ENCODE peak calls at places on chromosomes 2 and 18, in ten cellular contexts. N, Q, V, O, K, W, A, E, F and J are unnamed samples.
A peak's percentile ranks its signal among the peaks of the same experiment; 100 is the strongest.

GRCh38 chr18:54444309-54444914 is 86.7 kb downstream of the C18orf54 start:
- DNase-seq in A (peak; percentile 13), K (peak; percentile 32), V (peak; percentile 77), O (peak; percentile 66), F (peak; percentile 21), E (peak; percentile 28), W (peak; percentile 87), Q (peak; percentile 21), N (no peak), J (no peak)

GRCh38 chr2:239597216-239597615 is 196.4 kb upstream of the HDAC4 start:
- DNase-seq in K (no peak), F (no peak), Q (no peak), E (no peak), V (no peak), N (no peak), A (no peak), W (no peak), O (peak; percentile 48), J (no peak)

GRCh38 chr2:200747668-200748618 is 63.8 kb upstream of the BZW1 start:
- DNase-seq in N (no peak), E (peak; percentile 52), Q (no peak), V (no peak), K (peak; percentile 99), O (no peak), F (no peak), A (no peak), W (peak; percentile 77), J (no peak)

GRCh38 chr2:64049633-64050220 is 30.5 kb upstream of the VPS54 start:
- DNase-seq in K (peak; percentile 76), N (peak; percentile 56), F (peak; percentile 68), W (peak; percentile 88), O (peak; percentile 86), V (peak; percentile 90), Q (peak; percentile 67), E (peak; percentile 81), A (peak; percentile 57), J (peak; percentile 33)

GRCh38 chr2:181978351-181979150 is 7.1 kb upstream of the PPP1R1C start:
- DNase-seq in A (no peak), Q (no peak), F (no peak), V (no peak), N (no peak), W (no peak), O (no peak), E (no peak), K (no peak), J (no peak)

GRCh38 chr18:12839057-12839525 is 44.9 kb downstream of the PTPN2 start:
- DNase-seq in F (no peak), O (no peak), E (no peak), Q (no peak), K (no peak), N (no peak), W (no peak), A (no peak), V (no peak), J (no peak)

GRCh38 chr2:79585701-79586428 is 73.0 kb downstream of the CTNNA2 start:
- DNase-seq in V (no peak), O (no peak), W (peak; percentile 95), A (no peak), N (no peak), Q (no peak), E (no peak), K (no peak), F (no peak), J (no peak)

GRCh38 chr2:27041708-27042107 is 8.9 kb downstream of the TMEM214 start:
- DNase-seq in A (no peak), W (peak; percentile 90), E (peak; percentile 56), Q (no peak), F (no peak), V (no peak), N (no peak), K (no peak), O (no peak), J (no peak)

GRCh38 chr2:160602073-160602472 is 108.5 kb upstream of the RBMS1 start:
- DNase-seq in K (peak; percentile 28), O (no peak), F (no peak), Q (no peak), W (no peak), N (no peak), V (no peak), A (no peak), E (no peak), J (no peak)

GRCh38 chr2:20917724-20918572 is 95.0 kb upstream of the LDAH start:
- DNase-seq in O (no peak), Q (no peak), K (no peak), N (no peak), V (no peak), F (peak; percentile 15), A (no peak), W (peak; percentile 22), E (no peak), J (no peak)

GRCh38 chr2:36482576-36483214 is 115.3 kb downstream of the FEZ2 start:
- DNase-seq in N (no peak), Q (no peak), A (no peak), E (no peak), K (peak; percentile 76), W (peak; percentile 43), F (no peak), V (no peak), O (no peak), J (no peak)

GRCh38 chr2:241794250-241794823 is 14.7 kb upstream of the NEU4 start:
- DNase-seq in E (no peak), F (no peak), A (peak; percentile 35), N (no peak), O (peak; percentile 47), Q (no peak), W (no peak), V (no peak), K (no peak), J (no peak)

GRCh38 chr2:234512884-234513669 is 16.2 kb upstream of the ARL4C start:
- DNase-seq in A (no peak), V (no peak), K (no peak), N (no peak), W (peak; percentile 38), Q (no peak), E (peak; percentile 99), O (no peak), F (no peak), J (no peak)

GRCh38 chr18:1663879-1664705 is 759.4 kb downstream of the ADCYAP1 start:
- DNase-seq in V (no peak), N (no peak), A (peak; percentile 9), F (no peak), K (peak; percentile 44), O (no peak), Q (no peak), E (no peak), W (peak; percentile 61), J (no peak)

GRCh38 chr2:225337183-225337582 is 62.3 kb upstream of the NYAP2 start:
- DNase-seq in E (no peak), Q (no peak), W (no peak), K (no peak), F (no peak), N (no peak), O (no peak), V (no peak), A (no peak), J (no peak)

GRCh38 chr18:79575891-79576685 is 103.5 kb upstream of the CTDP1 start:
- DNase-seq in Q (no peak), V (no peak), F (no peak), A (no peak), K (no peak), O (peak; percentile 61), E (no peak), N (no peak), W (peak; percentile 85), J (no peak)